ENCODE peak calls at places on chromosomes 13 and 19, in five cellular contexts. Q is thoracic aorta, I is astrocyte, P is right cardiac atrium, W is neuronal stem cell. E is an unnamed sample. For H3K4me1, the result is how much of the 10 kb centered on the place peaks cover.

GRCh38 chr13:107364658-107365057 is 796.7 kb upstream of the ARGLU1 start:
- DNase-seq in Q (no peak), W (no peak), P (no peak), I (no peak), E (no peak)

GRCh38 chr13:98731038-98731437 is 21.4 kb downstream of the SLC15A1 start:
- DNase-seq in P (no peak), W (no peak), I (no peak), Q (no peak), E (no peak)

GRCh38 chr19:21328402-21328801 is 808 bp downstream of the ZNF708 start:
- DNase-seq in W (peak), Q (no peak), I (no peak), P (no peak), E (no peak)

GRCh38 chr13:23610187-23610576 is 40.0 kb downstream of the TNFRSF19 start:
- DNase-seq in I (peak), Q (no peak), P (peak), W (no peak), E (no peak)

GRCh38 chr13:36207672-36208071 is 6.7 kb downstream of the SOHLH2 start:
- DNase-seq in I (no peak), W (no peak), P (no peak), Q (no peak), E (no peak)

GRCh38 chr19:50908311-50908710 is 2.9 kb downstream of the KLK4 start:
- DNase-seq in P (no peak), I (no peak), Q (no peak), W (no peak), E (no peak)

GRCh38 chr19:33241091-33241529 is 15.5 kb upstream of the SLC7A10 start:
- DNase-seq in W (no peak), P (no peak), I (no peak), Q (no peak), E (no peak)

GRCh38 chr13:48965736-48966135 is 10.0 kb upstream of the FNDC3A start:
- DNase-seq in W (no peak), P (no peak), Q (no peak), I (no peak), E (no peak)

GRCh38 chr13:44317752-44318550 is 55.7 kb upstream of the SERP2 start:
- DNase-seq in Q (no peak), P (no peak), I (peak), W (no peak), E (no peak)

GRCh38 chr13:29435125-29435911 is 160.2 kb downstream of the SLC7A1 start:
- DNase-seq in P (no peak), W (no peak), Q (no peak), I (peak), E (no peak)

GRCh38 chr19:8361921-8362793 is 1.8 kb upstream of the ANGPTL4 start:
- DNase-seq in W (no peak), I (peak), Q (peak), P (peak), E (peak)

GRCh38 chr19:51712461-51713081 is 11.2 kb downstream of the HAS1 start:
- DNase-seq in Q (no peak), I (no peak), P (no peak), W (no peak), E (no peak)

GRCh38 chr13:99956473-99957349 is 14.9 kb downstream of the ZIC5 start:
- DNase-seq in Q (no peak), P (no peak), I (no peak), W (no peak), E (no peak)

GRCh38 chr13:50366488-50367174 is 351.4 kb downstream of the KCNRG start:
- DNase-seq in Q (no peak), P (no peak), W (no peak), I (no peak), E (no peak)

GRCh38 chr13:45879666-45880065 is 28.1 kb upstream of the SIAH3 start:
- DNase-seq in Q (no peak), W (no peak), P (peak), I (no peak), E (no peak)

GRCh38 chr19:56712609-56713008 is 41.1 kb upstream of the ZNF835 start:
- DNase-seq in W (peak), Q (no peak), I (no peak), P (no peak), E (no peak)

GRCh38 chr13:28805193-28805819 is 14.8 kb upstream of the MTUS2 start:
- DNase-seq in P (peak), Q (no peak), I (no peak), W (no peak), E (no peak)

GRCh38 chr13:107964356-107964755 is 251.0 kb downstream of the LIG4 start:
- DNase-seq in W (no peak), Q (no peak), P (no peak), I (no peak), E (no peak)

GRCh38 chr19:19491321-19492025 is 23.9 kb downstream of the TSSK6 start:
- DNase-seq in W (no peak), Q (no peak), P (peak), I (no peak), E (no peak)

GRCh38 chr13:31786011-31786410 is 46.7 kb downstream of the RXFP2 start:
- DNase-seq in P (no peak), W (no peak), Q (no peak), I (peak), E (no peak)

DNA sequence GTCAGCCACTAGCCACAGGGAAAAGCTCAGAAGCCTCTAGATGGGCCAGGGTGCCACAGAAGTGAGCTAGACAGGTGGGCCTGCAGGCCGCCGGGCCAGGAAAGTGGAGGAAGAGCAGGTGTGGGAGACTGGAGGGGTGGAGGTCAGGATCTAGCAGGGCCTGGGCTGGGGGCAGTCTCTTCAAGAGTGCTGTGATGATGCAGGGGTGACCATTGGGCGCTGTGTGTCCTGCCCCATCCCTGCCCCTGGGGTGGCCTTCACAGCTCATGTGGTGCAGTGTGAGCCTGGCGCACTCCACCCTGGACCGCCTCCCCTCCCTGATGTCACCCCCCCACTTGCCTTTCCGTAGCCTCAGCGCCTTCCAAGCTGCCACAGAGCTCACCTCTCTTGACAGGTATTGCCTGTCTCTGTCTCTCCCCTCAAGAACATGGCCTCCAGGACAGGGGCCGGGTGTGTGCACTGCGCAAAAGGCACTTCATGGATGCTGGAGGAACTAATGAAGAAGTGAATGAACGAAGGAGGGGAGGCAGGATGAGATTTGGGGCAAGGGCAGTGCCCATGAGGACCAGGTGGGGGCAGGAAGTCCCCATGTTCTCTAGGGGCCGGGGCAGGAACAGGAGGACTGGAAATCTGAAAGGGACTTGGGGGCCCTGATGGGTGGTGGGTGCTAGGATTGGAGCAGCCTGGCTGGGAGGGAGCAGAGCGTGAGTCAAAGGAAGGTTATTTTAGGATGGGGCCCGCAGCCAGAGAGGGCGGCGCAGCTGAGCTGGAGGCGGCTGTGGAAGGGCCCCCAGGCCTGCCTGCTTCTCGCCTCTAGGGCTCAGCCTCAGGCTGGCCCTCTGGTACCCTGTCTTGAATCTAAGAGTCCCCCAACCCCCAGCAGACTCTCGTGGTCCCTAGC is 6.6 kb downstream of the SSBP4 start:
- DNase-seq in W (no peak), I (peak), P (peak), Q (no peak), E (no peak)
- H3K4me1 ChIP-seq in W (half or more), I (under half), P (under half), Q (under half), E (under half)

GRCh38 chr19:41311072-41311471 is 1.1 kb downstream of the CCDC97 start:
- DNase-seq in P (no peak), I (no peak), Q (no peak), W (no peak), E (no peak)

GRCh38 chr19:41309225-41310030 is 544 bp upstream of the CCDC97 start:
- DNase-seq in Q (no peak), I (no peak), P (no peak), W (no peak), E (no peak)

GRCh38 chr19:41311613-41312012 is 1.6 kb downstream of the CCDC97 start:
- DNase-seq in P (no peak), I (no peak), Q (no peak), W (no peak), E (no peak)

GRCh38 chr19:41308450-41309224 is 1.3 kb upstream of the CCDC97 start:
- DNase-seq in P (peak), Q (peak), W (peak), I (peak), E (peak)

DNA sequence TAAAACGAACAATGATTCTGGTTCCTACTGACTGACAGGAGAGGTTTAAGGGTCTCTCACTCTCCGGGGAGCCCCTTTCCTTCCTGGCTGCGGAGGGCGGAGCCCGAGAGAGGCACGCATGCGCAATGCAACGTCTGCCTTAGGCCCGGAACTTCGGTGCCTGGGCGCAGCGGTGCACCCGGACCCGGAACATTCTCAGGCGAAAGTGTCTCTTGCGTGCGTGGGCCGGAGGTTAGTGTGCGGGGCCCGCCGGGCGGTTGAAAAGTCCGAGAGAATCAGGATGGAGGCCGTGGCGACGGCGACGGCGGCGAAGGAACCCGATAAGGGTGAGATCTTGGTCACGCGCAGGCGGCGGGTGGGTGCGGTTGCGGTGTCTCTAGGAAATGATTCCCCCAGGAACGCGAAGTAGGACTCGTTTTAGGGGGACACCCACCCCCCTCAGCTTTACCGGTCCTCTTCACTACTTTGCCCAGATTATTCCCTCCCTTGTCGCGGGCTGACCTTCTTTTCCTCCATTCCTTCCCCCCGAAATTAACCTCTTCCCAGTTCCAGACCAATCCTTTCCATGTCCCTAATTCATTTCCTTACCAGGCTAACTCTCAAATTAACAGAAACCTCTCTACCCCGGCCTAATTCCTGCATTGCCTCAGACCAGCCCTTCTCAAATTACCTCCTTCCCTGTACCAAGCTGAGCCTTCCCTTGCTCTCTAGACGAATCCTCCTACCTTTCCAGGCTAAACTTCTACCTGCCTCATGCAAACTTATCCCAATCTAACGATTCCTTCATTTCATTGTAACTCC is at the start of gene CCDC97:
- DNase-seq in I (peak), W (peak), Q (no peak), P (peak), E (peak)
- H3K4me1 ChIP-seq in I (under half), W (under half), Q (under half), P (under half), E (under half)

DNA sequence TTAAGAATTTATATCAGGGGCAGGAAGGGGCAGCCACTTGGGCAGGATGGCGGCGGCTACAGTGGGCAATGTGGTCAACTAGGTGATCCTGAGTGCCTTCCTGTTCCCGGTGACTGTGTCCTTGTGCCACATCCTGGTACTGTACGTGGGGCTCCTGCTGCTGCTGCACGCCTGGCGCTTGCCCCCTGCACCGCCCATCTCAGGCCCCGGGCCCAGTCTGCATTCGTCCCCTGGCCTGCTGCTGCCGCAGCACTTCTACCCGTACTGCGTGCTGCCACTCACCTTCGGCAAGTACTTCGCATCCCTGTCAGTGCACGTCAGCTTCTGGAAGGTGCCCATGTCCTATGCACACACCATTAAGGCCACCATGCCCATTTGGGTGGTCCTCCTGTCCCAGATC is 40.1 kb downstream of the IFT88 start:
- DNase-seq in Q (no peak), P (peak), W (no peak), I (no peak), E (no peak)
- H3K4me1 ChIP-seq in Q (under half), P (under half), W (under half), I (under half), E (under half)

DNA sequence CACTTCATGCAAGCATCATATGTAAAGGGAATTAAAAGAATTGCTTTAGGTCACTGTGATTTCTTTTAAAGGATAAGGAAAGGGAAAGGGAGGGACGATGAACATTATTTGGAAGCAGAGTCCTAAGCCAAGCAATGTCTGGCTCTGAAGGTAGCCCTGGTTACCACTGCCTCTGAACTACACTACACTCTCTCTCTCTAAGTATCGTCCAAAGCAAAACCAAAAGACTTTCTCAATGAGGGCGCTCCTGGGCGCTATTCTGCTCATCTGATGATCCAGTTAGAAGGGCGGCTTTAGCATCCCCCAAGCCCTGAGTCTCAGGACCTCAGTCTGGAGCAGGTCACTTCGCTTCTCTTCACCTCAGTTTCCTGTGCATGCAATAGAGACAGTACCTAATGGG is 26.2 kb downstream of the FOXO1 start:
- DNase-seq in W (no peak), P (no peak), Q (no peak), I (no peak), E (no peak)
- H3K4me1 ChIP-seq in W (under half), P (under half), Q (under half), I (under half), E (under half)

GRCh38 chr19:4368128-4368820 is 24.9 kb downstream of the MPND start:
- DNase-seq in P (peak), I (no peak), W (no peak), Q (no peak), E (no peak)
- H3K4me1 ChIP-seq in P (under half), I (under half), W (under half), Q (under half), E (under half)

GRCh38 chr13:42984691-42985090 is 7.3 kb downstream of the EPSTI1 start:
- DNase-seq in P (no peak), Q (no peak), I (no peak), W (no peak), E (no peak)
- H3K4me1 ChIP-seq in P (under half), Q (under half), I (under half), W (under half), E (under half)

DNA sequence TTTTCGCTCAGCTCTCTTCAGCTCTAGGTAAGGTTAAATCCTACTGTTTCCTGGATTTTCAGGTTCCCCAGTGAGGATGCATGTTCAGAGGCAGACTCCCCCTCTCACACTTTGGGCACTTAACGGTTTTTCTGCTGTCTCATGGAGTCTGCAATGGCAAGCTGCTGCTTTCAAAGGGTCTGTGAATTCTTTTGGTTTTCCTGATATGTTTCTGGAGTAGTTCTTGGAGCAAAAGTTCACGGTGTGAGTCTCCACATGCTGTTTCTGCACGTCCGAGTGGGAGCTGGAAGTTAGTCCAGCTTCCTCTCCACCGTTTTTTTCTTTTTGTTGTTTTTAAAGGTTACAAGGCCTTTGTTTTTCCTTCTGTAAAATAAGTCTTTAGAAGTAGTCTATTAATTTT is 35.5 kb downstream of the DNAJC15 start:
- DNase-seq in I (peak), W (no peak), P (no peak), Q (no peak), E (no peak)
- H3K4me1 ChIP-seq in I (under half), W (under half), P (under half), Q (under half), E (under half)

DNA sequence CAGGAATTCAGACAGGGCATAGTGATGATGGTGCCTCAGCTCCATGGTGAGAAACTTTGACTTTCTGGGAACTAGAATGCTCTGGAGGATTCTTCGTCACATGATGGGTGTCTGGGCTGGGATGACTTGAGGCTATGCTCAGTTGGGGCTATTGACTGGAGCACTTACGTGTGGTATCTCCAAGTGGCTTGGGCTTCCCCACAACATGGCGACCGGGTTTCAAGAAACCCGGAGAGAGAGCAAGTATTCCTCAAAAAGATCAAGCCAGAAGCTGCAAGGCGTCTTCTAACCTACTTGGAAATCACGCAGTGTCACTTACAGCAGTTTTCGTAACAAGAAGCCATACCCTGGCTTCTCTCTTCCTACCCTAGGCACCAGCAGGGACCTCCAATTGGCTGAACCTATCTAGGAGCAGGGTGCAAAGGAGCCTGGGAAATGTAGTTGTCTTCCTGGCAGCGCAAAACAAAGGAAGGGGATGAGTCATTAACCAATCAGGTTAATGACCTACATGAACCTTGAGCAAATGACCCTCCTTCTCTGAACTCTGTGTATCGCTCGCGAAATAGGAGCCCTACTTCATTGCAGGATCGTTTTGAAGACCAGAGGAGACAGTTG is 22.4 kb downstream of the VAV1 start:
- DNase-seq in P (no peak), Q (no peak), I (no peak), W (no peak), E (no peak)
- H3K4me1 ChIP-seq in P (under half), Q (under half), I (under half), W (under half), E (under half)

GRCh38 chr19:13040232-13040915 is 45.1 kb downstream of the NFIX start:
- DNase-seq in Q (no peak), W (no peak), I (no peak), P (no peak), E (no peak)
- H3K4me1 ChIP-seq in Q (half or more), W (under half), I (under half), P (half or more), E (under half)